ENCODE peak calls at places on chromosome 2, in ten cellular contexts. L, R, Y, W, G, M, S, Z, B and N are unnamed samples.

GRCh38 chr2:231388725-231389346 is 6.7 kb upstream of the B3GNT7 start:
- DNase-seq in L (no peak), R (no peak), Y (no peak), W (no peak), G (no peak), M (no peak), S (no peak), Z (no peak), B (no peak), N (no peak)

GRCh38 chr2:85770786-85771409 is 17.1 kb downstream of the ATOH8 start:
- DNase-seq in L (no peak), R (no peak), Y (no peak), W (no peak), G (no peak), M (no peak), S (no peak), Z (peak; percentile 31), B (no peak), N (no peak)

GRCh38 chr2:64989982-64990614 is 899 bp downstream of the SLC1A4 start:
- DNase-seq in L (no peak), R (peak; percentile 45), Y (no peak), W (no peak), G (peak; percentile 26), M (no peak), S (no peak), Z (no peak), B (no peak), N (no peak)

GRCh38 chr2:128282246-128282975 is 36.3 kb downstream of the HS6ST1 start:
- DNase-seq in L (no peak), R (no peak), Y (no peak), W (no peak), G (no peak), M (no peak), S (no peak), Z (no peak), B (peak; percentile 64), N (peak; percentile 50)

GRCh38 chr2:17300141-17300540 is 218.1 kb downstream of the RAD51AP2 start:
- DNase-seq in L (no peak), R (no peak), Y (no peak), W (no peak), G (no peak), M (peak; percentile 67), S (no peak), Z (no peak), B (no peak), N (no peak)

GRCh38 chr2:18503686-18504085 is 56.8 kb downstream of the RDH14 start:
- DNase-seq in L (no peak), R (no peak), Y (no peak), W (no peak), G (no peak), M (no peak), S (no peak), Z (no peak), B (no peak), N (no peak)

GRCh38 chr2:209472871-209473270 is 49.0 kb downstream of the MAP2 start:
- DNase-seq in L (peak; percentile 4), R (no peak), Y (no peak), W (no peak), G (no peak), M (no peak), S (no peak), Z (no peak), B (no peak), N (no peak)

GRCh38 chr2:8087480-8087840 is 594.4 kb upstream of the ID2 start:
- DNase-seq in L (peak; percentile 59), R (no peak), Y (no peak), W (no peak), G (no peak), M (no peak), S (no peak), Z (no peak), B (no peak), N (no peak)

GRCh38 chr2:232577841-232578240 is 27.4 kb downstream of the EIF4E2 start:
- DNase-seq in L (no peak), R (no peak), Y (no peak), W (no peak), G (no peak), M (no peak), S (no peak), Z (no peak), B (no peak), N (no peak)

GRCh38 chr2:207239222-207239674 is 73.5 kb upstream of the KLF7 start:
- DNase-seq in L (peak; percentile 99), R (no peak), Y (no peak), W (no peak), G (no peak), M (peak; percentile 95), S (no peak), Z (peak; percentile 97), B (no peak), N (peak; percentile 94)

GRCh38 chr2:28322887-28323483 is 69.7 kb upstream of the FOSL2 start:
- DNase-seq in L (no peak), R (peak; percentile 17), Y (no peak), W (no peak), G (no peak), M (no peak), S (no peak), Z (no peak), B (no peak), N (no peak)

GRCh38 chr2:204731996-204732395 is 186.7 kb downstream of the PARD3B start:
- DNase-seq in L (no peak), R (no peak), Y (no peak), W (no peak), G (no peak), M (no peak), S (no peak), Z (no peak), B (no peak), N (no peak)

GRCh38 chr2:197858607-197859140 is 54.3 kb downstream of the PLCL1 start:
- DNase-seq in L (no peak), R (no peak), Y (no peak), W (no peak), G (no peak), M (no peak), S (no peak), Z (no peak), B (no peak), N (no peak)

GRCh38 chr2:217892560-217892959 is 110.2 kb downstream of the TNS1 start:
- DNase-seq in L (no peak), R (no peak), Y (no peak), W (no peak), G (no peak), M (no peak), S (no peak), Z (no peak), B (peak; percentile 27), N (no peak)

GRCh38 chr2:191866675-191867506 is 20.0 kb upstream of the CAVIN2 start:
- DNase-seq in L (peak; percentile 84), R (no peak), Y (peak; percentile 55), W (no peak), G (no peak), M (peak; percentile 92), S (no peak), Z (peak; percentile 68), B (no peak), N (peak; percentile 57)

GRCh38 chr2:215002500-215002899 is 135.9 kb downstream of the ABCA12 start:
- DNase-seq in L (peak; percentile 34), R (peak; percentile 30), Y (peak; percentile 10), W (no peak), G (peak; percentile 16), M (peak; percentile 19), S (no peak), Z (peak; percentile 25), B (no peak), N (no peak)

GRCh38 chr2:74441690-74442482 is at the start of gene RTKN:
- DNase-seq in L (no peak), R (peak; percentile 68), Y (no peak), W (no peak), G (peak; percentile 88), M (peak; percentile 57), S (no peak), Z (no peak), B (peak; percentile 89), N (peak; percentile 82)

GRCh38 chr2:38215993-38216392 is 140.0 kb upstream of the CYP1B1 start:
- DNase-seq in L (no peak), R (no peak), Y (peak; percentile 48), W (no peak), G (no peak), M (no peak), S (no peak), Z (no peak), B (no peak), N (no peak)

GRCh38 chr2:205780645-205781044 is 98.3 kb downstream of the NRP2 start:
- DNase-seq in L (no peak), R (no peak), Y (no peak), W (no peak), G (no peak), M (no peak), S (no peak), Z (no peak), B (no peak), N (no peak)

GRCh38 chr2:171253279-171253678 is 92.6 kb upstream of the TLK1 start:
- DNase-seq in L (no peak), R (no peak), Y (no peak), W (no peak), G (no peak), M (no peak), S (no peak), Z (no peak), B (no peak), N (no peak)

GRCh38 chr2:25294573-25295462 is 46.9 kb downstream of the DNMT3A start:
- DNase-seq in L (no peak), R (peak; percentile 89), Y (no peak), W (peak; percentile 62), G (no peak), M (no peak), S (peak; percentile 51), Z (peak; percentile 40), B (peak; percentile 89), N (no peak)

GRCh38 chr2:240672701-240673190 is 9.9 kb downstream of the AQP12B start:
- DNase-seq in L (no peak), R (no peak), Y (no peak), W (no peak), G (peak; percentile 54), M (no peak), S (no peak), Z (no peak), B (no peak), N (no peak)

GRCh38 chr2:42900226-42900744 is 107.9 kb upstream of the HAAO start:
- DNase-seq in L (peak; percentile 22), R (no peak), Y (no peak), W (no peak), G (no peak), M (no peak), S (no peak), Z (no peak), B (no peak), N (no peak)

GRCh38 chr2:54666131-54666637 is 57.3 kb upstream of the EML6 start:
- DNase-seq in L (peak; percentile 66), R (no peak), Y (no peak), W (no peak), G (no peak), M (no peak), S (no peak), Z (peak; percentile 44), B (no peak), N (no peak)

GRCh38 chr2:181143790-181144300 is 163.4 kb downstream of the UBE2E3 start:
- DNase-seq in L (no peak), R (no peak), Y (no peak), W (no peak), G (no peak), M (no peak), S (no peak), Z (no peak), B (no peak), N (no peak)

GRCh38 chr2:95052804-95053535 is 27.5 kb downstream of the MAL start:
- DNase-seq in L (no peak), R (no peak), Y (no peak), W (no peak), G (no peak), M (no peak), S (no peak), Z (no peak), B (peak; percentile 33), N (peak; percentile 12)

GRCh38 chr2:102140367-102140766 is 2.2 kb upstream of the IL1R1 start:
- DNase-seq in L (no peak), R (no peak), Y (no peak), W (no peak), G (no peak), M (no peak), S (no peak), Z (no peak), B (no peak), N (no peak)

GRCh38 chr2:164186596-164186995 is 434.7 kb downstream of the GRB14 start:
- DNase-seq in L (no peak), R (no peak), Y (no peak), W (no peak), G (no peak), M (no peak), S (no peak), Z (no peak), B (no peak), N (no peak)